ENCODE peak calls at places on chromosome X, in nine cellular contexts. I is cardiac muscle cell, U is BJ, O is fibroblast of pulmonary artery, T is tibial nerve, P is testis, L is HFF-Myc, K is PC-3, A is brain microvascular endothelial cell. M is an unnamed sample.

GRCh38 chrX:54978448-54978847 is 15.5 kb downstream of the PFKFB1 start:
- DNase-seq in K (peak), P (no peak), L (no peak), T (no peak), A (no peak), O (peak), U (no peak), I (no peak), M (no peak)

GRCh38 chrX:39855748-39856129 is 242.0 kb downstream of the BCOR start:
- DNase-seq in A (peak), O (no peak), I (peak), P (no peak), L (no peak), K (peak), T (no peak), U (no peak), M (no peak)

GRCh38 chrX:10457092-10457491 is 163.3 kb downstream of the MID1 start:
- DNase-seq in U (no peak), O (peak), P (no peak), T (no peak), K (no peak), L (no peak), A (peak), I (peak), M (no peak)

GRCh38 chrX:17814059-17814458 is 47.0 kb downstream of the RAI2 start:
- DNase-seq in O (no peak), T (no peak), I (no peak), P (no peak), A (no peak), U (no peak), K (no peak), L (no peak), M (no peak)

GRCh38 chrX:152960115-152960514 is 33.8 kb downstream of the PNMA5 start:
- DNase-seq in T (no peak), L (no peak), K (peak), U (no peak), A (no peak), O (no peak), I (no peak), P (no peak), M (no peak)

GRCh38 chrX:80766916-80767315 is 42.8 kb downstream of the BRWD3 start:
- DNase-seq in U (no peak), I (no peak), O (no peak), P (no peak), A (no peak), K (no peak), T (no peak), L (no peak), M (no peak)

GRCh38 chrX:45907776-45908175 is 637.4 kb downstream of the ZNF674 start:
- DNase-seq in K (no peak), I (no peak), A (no peak), L (no peak), O (no peak), P (no peak), U (no peak), T (no peak), M (no peak)

GRCh38 chrX:104435249-104435648 is 130.8 kb upstream of the IL1RAPL2 start:
- DNase-seq in P (no peak), U (no peak), T (no peak), A (no peak), K (no peak), I (no peak), L (no peak), O (no peak), M (no peak)

GRCh38 chrX:151396042-151396826 is 772 bp upstream of the VMA21 start:
- DNase-seq in P (peak), T (no peak), L (peak), K (peak), A (peak), I (no peak), O (no peak), U (no peak), M (no peak)

GRCh38 chrX:46407753-46408130 is 137.5 kb downstream of the ZNF674 start:
- DNase-seq in O (peak), T (no peak), I (peak), U (no peak), L (no peak), K (no peak), A (no peak), P (peak), M (no peak)

GRCh38 chrX:120769576-120770341 is 105.9 kb downstream of the CT47B1 start:
- DNase-seq in O (peak), A (peak), T (no peak), P (no peak), I (peak), U (peak), L (no peak), K (peak), M (no peak)
- TF ChIP-seq CTCF in O (peak), A (peak), T (peak), P (no peak), I (peak), U (peak), L (peak), K (peak), M (peak)

GRCh38 chrX:129956145-129956544 is 26.3 kb upstream of the BCORL1 start:
- DNase-seq in U (no peak), K (no peak), O (no peak), I (no peak), P (no peak), T (no peak), A (no peak), L (no peak), M (no peak)

GRCh38 chrX:129957241-129958099 is 25.0 kb upstream of the BCORL1 start:
- DNase-seq in T (no peak), U (no peak), A (no peak), P (peak), K (peak), O (peak), I (peak), L (no peak), M (no peak)

GRCh38 chrX:129954804-129955203 is 27.6 kb upstream of the BCORL1 start:
- DNase-seq in O (no peak), U (no peak), K (no peak), T (no peak), I (no peak), L (no peak), A (no peak), P (no peak), M (no peak)

GRCh38 chrX:129955682-129956081 is 26.8 kb upstream of the BCORL1 start:
- DNase-seq in A (no peak), T (no peak), O (no peak), I (no peak), P (no peak), U (no peak), L (no peak), K (no peak), M (no peak)

DNA sequence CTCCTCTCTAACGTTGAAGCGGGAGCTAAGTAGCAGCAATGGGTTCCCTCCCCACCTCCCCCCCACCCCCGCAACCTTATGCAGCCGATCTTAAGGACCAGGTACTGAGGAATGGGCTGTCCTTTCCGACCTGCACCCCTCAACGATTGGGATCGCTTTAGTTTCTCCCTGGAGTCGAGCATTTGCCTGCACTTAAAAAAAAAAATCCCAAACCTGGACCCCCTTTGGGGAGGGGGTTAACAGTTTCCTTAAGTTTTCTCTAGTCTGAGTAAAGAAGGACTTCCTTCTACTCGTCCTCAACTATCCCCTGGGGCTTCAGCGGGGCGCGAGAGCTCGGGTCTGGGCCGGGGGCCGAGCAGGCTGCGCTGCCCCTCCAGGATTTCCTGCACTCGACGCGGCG is 25.7 kb upstream of the BCORL1 start:
- DNase-seq in O (no peak), U (no peak), T (no peak), K (no peak), L (no peak), I (no peak), A (no peak), P (no peak), M (no peak)
- H3K4me3 ChIP-seq in O (no peak), U (peak), T (peak), K (no peak), L (no peak), I (peak), A (peak), P (peak), M (peak)

DNA sequence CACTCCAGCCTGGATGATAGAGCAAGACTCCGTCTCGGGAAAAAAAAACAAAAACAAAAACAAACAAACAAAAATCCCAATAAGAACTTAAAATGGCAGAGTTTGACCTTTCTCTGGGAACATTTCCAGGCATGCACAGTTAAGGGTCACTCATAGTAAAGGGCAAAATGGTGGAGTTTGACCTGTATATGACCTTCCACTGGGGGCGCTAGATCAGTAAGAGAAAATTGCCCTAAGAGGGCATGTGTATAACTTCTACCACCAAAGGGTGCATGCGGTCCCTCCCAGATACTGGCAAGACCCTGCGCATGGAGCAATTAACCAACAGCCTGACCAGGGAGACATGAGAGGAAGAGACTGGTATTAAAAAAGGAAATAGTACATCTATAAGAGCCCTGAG is 177.2 kb downstream of the MOSPD2 start:
- DNase-seq in U (no peak), O (no peak), K (no peak), I (no peak), T (no peak), L (no peak), P (no peak), A (no peak), M (no peak)
- TF ChIP-seq CTCF in U (no peak), O (no peak), K (peak), I (no peak), T (no peak), L (no peak), P (no peak), A (peak), M (no peak)

GRCh38 chrX:131801911-131802310 is 221.2 kb upstream of the STK26 start:
- DNase-seq in I (no peak), O (no peak), L (no peak), P (no peak), K (no peak), T (no peak), U (no peak), A (no peak), M (no peak)

GRCh38 chrX:131801066-131801465 is 222.0 kb upstream of the STK26 start:
- DNase-seq in P (no peak), A (no peak), I (peak), U (no peak), O (peak), T (no peak), L (no peak), K (no peak), M (no peak)

GRCh38 chrX:131802836-131803626 is 220.1 kb upstream of the STK26 start:
- DNase-seq in I (no peak), O (no peak), U (no peak), L (no peak), K (peak), T (no peak), P (peak), A (no peak), M (no peak)
- H3K4me3 ChIP-seq in I (no peak), O (no peak), U (no peak), L (no peak), K (peak), T (no peak), P (no peak), A (peak), M (no peak)

DNA sequence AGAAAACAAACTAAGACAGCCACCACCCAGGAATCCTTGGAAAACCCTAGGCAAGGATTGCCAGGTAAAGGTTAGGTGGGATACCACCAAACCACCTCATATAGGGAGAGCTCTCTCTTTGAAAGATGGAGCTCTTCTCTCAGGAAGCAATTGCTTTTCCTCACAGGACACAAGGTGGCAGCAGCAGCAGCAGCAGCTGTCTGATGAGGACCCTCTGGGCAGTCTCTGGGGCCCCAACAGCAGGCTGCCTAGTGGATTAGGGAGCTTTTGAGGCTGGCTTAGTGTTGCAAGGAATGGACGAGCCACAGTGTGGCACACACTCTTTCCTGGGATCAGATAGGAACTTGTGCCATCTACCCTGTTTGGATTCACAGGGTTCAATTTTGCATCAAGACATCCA is 41.4 kb upstream of the CHRDL1 start:
- DNase-seq in A (no peak), O (no peak), U (no peak), K (peak), L (no peak), P (no peak), I (peak), T (no peak), M (no peak)
- TF ChIP-seq CTCF in A (peak), O (no peak), U (peak), K (peak), L (no peak), P (no peak), I (peak), T (no peak), M (no peak)

GRCh38 chrX:108396188-108396885 is 41.9 kb downstream of the COL4A6 start:
- DNase-seq in T (no peak), U (no peak), I (no peak), A (no peak), K (peak), P (no peak), L (no peak), O (peak), M (no peak)
- H3K4me3 ChIP-seq in T (no peak), U (no peak), I (no peak), A (no peak), K (peak), P (no peak), L (no peak), O (no peak), M (no peak)